ENCODE peak calls at places on chromosome 18, in six cellular contexts. W is A549, D is fibroblast of lung, N is left ventricle myocardium inferior, H is choroid plexus epithelial cell, R is brain microvascular endothelial cell. J is an unnamed sample.

GRCh38 chr18:37385846-37386435 is 179.7 kb downstream of the CELF4 start:
- DNase-seq in N (no peak), W (no peak), H (peak), D (peak), R (no peak), J (no peak)

GRCh38 chr18:61921621-61922235 is 28.9 kb upstream of the RNF152 start:
- DNase-seq in H (no peak), R (peak), N (no peak), W (no peak), D (no peak), J (no peak)

GRCh38 chr18:55272510-55273243 is 313.4 kb upstream of the CCDC68 start:
- DNase-seq in H (no peak), D (peak), R (no peak), W (no peak), N (no peak), J (peak)

GRCh38 chr18:79816092-79816491 is 18.4 kb downstream of the KCNG2 start:
- DNase-seq in H (no peak), W (no peak), R (no peak), N (no peak), D (no peak), J (no peak)

GRCh38 chr18:48922203-48922800 is 28.5 kb downstream of the SMAD7 start:
- DNase-seq in H (no peak), W (no peak), N (no peak), D (no peak), R (no peak), J (no peak)

GRCh38 chr18:79940126-79940813 is 11.2 kb downstream of the SLC66A2 start:
- DNase-seq in D (no peak), H (no peak), R (no peak), N (no peak), W (no peak), J (no peak)

GRCh38 chr18:30748541-30748940 is 294.0 kb downstream of the DSC3 start:
- DNase-seq in W (no peak), D (no peak), R (no peak), N (no peak), H (no peak), J (no peak)

GRCh38 chr18:74115046-74115445 is 32.6 kb downstream of the FBXO15 start:
- DNase-seq in D (no peak), H (peak), R (peak), W (no peak), N (no peak), J (peak)

GRCh38 chr18:44798433-44799048 is 117.9 kb downstream of the SETBP1 start:
- DNase-seq in H (no peak), D (no peak), R (no peak), N (no peak), W (no peak), J (no peak)

GRCh38 chr18:62715829-62716678 is 713 bp downstream of the PHLPP1 start:
- DNase-seq in H (peak), D (peak), R (peak), W (peak), N (peak), J (no peak)

GRCh38 chr18:79218605-79219195 is 149.5 kb downstream of the ATP9B start:
- DNase-seq in N (no peak), R (no peak), D (no peak), H (no peak), W (no peak), J (no peak)

GRCh38 chr18:33316146-33316587 is 124.4 kb downstream of the CCDC178 start:
- DNase-seq in D (no peak), H (no peak), W (no peak), R (no peak), N (no peak), J (no peak)

GRCh38 chr18:72871091-72871490 is 3.3 kb upstream of the NETO1 start:
- DNase-seq in D (peak), N (no peak), R (peak), H (peak), W (no peak), J (peak)

GRCh38 chr18:78492813-78493371 is 486.7 kb upstream of the SALL3 start:
- DNase-seq in N (no peak), H (no peak), W (no peak), R (no peak), D (no peak), J (no peak)

GRCh38 chr18:75273817-75274216 is 63.2 kb downstream of the TSHZ1 start:
- DNase-seq in N (no peak), R (no peak), W (no peak), H (no peak), D (no peak), J (no peak)

GRCh38 chr18:7447629-7448028 is 119.5 kb upstream of the PTPRM start:
- DNase-seq in D (no peak), N (no peak), H (peak), R (peak), W (no peak), J (no peak)

GRCh38 chr18:45416168-45416567 is 199.1 kb upstream of the SLC14A2 start:
- DNase-seq in W (no peak), D (no peak), R (no peak), N (no peak), H (peak), J (no peak)

GRCh38 chr18:25982961-25983360 is 107.5 kb downstream of the SS18 start:
- DNase-seq in N (no peak), R (no peak), H (no peak), W (no peak), D (no peak), J (no peak)

GRCh38 chr18:32389868-32390267 is 80.8 kb downstream of the GAREM1 start:
- DNase-seq in D (no peak), R (no peak), N (peak), W (no peak), H (no peak), J (no peak)

GRCh38 chr18:45449761-45450227 is 165.5 kb upstream of the SLC14A2 start:
- DNase-seq in R (peak), N (peak), W (no peak), H (peak), D (peak), J (no peak)

GRCh38 chr18:43192408-43192807 is 76.9 kb upstream of the RIT2 start:
- DNase-seq in H (peak), N (no peak), R (peak), W (no peak), D (peak), J (no peak)

GRCh38 chr18:53629356-53629755 is 595.1 kb downstream of the MBD2 start:
- DNase-seq in R (no peak), H (no peak), N (no peak), W (no peak), D (no peak), J (no peak)

GRCh38 chr18:398866-399637 is 101.4 kb downstream of the COLEC12 start:
- DNase-seq in D (no peak), N (no peak), R (no peak), H (no peak), W (no peak), J (no peak)

DNA sequence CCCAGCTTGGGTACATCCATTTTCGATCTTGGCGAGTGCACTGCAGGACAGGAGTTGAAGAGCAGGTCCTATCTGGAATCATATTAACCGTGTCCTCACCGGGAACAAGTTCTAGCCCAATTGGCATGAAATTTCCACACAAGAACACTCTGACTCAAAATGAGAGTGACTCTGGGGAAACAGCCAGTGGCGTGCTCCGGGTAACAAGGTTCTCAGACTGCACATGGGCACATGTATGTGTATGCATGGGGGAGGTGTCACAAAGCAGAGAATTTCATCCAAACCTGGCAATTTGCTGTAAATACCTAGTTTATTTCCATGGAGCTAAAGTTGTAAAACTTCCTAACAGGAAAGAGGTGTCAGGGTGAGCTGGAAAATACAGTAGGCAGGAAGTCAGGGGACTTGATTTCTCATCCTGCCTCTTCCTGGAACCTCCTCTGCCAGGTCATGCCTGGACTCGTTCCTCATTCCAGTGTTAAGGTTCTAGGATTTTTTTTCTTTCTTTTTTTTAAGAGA is 1.7 kb downstream of the TUBB6 start:
- DNase-seq in R (no peak), H (peak), D (no peak), W (no peak), N (no peak), J (no peak)
- H3K4me3 ChIP-seq in R (peak), H (peak), D (peak), W (peak), N (peak), J (peak)

GRCh38 chr18:6413554-6414117 is 1.1 kb downstream of the L3MBTL4 start:
- DNase-seq in W (no peak), H (no peak), R (no peak), N (no peak), D (no peak), J (no peak)

GRCh38 chr18:6411367-6411766 is 3.3 kb downstream of the L3MBTL4 start:
- DNase-seq in W (no peak), N (no peak), H (no peak), R (no peak), D (no peak), J (no peak)

GRCh38 chr18:6414723-6415362 is at the start of gene L3MBTL4:
- DNase-seq in W (no peak), R (no peak), D (no peak), N (peak), H (no peak), J (no peak)

GRCh38 chr18:6412933-6413472 is 1.7 kb downstream of the L3MBTL4 start:
- DNase-seq in N (no peak), R (no peak), W (no peak), H (no peak), D (no peak), J (no peak)

GRCh38 chr18:6414118-6414722 is 491 bp downstream of the L3MBTL4 start:
- DNase-seq in D (peak), N (peak), H (peak), R (no peak), W (no peak), J (no peak)
- TF ChIP-seq CTCF in D (no peak), N (peak), H (no peak), R (no peak), W (no peak), J (no peak)

DNA sequence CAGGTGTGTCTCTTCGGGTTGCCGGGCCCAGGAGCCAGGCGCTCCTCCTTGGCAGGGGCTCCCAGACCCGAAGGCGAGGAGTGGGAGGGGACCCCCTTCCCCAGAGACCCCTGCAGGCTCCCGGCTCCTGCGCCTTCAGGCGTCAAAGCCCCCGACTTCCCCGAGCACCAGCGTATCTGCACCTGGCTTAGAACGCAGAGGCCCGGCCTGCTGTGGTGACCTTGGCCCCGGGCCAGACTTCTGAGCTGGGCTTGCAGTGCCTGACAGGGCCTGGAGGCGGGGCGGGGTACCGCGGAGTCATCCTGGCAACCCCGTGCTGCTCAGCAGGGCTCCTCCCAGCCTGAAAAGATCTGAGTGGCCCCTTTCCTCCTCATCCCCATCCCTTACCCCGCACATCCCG is 27.0 kb downstream of the SKA1 start:
- DNase-seq in D (peak), N (peak), H (peak), R (no peak), W (peak), J (no peak)
- H3K4me3 ChIP-seq in D (no peak), N (no peak), H (no peak), R (no peak), W (no peak), J (no peak)

GRCh38 chr18:12308386-12309100 is 502 bp downstream of the TUBB6 start:
- DNase-seq in D (peak), N (peak), R (peak), H (peak), W (peak), J (no peak)

GRCh38 chr18:12305930-12306629 is 2.0 kb upstream of the TUBB6 start:
- DNase-seq in H (no peak), D (no peak), W (no peak), R (no peak), N (no peak), J (no peak)

GRCh38 chr18:12307871-12308385 is at the start of gene TUBB6:
- DNase-seq in R (peak), W (peak), D (peak), H (peak), N (peak), J (no peak)

GRCh38 chr18:12306752-12307151 is 1.3 kb upstream of the TUBB6 start:
- DNase-seq in N (no peak), D (no peak), W (no peak), H (no peak), R (no peak), J (no peak)

DNA sequence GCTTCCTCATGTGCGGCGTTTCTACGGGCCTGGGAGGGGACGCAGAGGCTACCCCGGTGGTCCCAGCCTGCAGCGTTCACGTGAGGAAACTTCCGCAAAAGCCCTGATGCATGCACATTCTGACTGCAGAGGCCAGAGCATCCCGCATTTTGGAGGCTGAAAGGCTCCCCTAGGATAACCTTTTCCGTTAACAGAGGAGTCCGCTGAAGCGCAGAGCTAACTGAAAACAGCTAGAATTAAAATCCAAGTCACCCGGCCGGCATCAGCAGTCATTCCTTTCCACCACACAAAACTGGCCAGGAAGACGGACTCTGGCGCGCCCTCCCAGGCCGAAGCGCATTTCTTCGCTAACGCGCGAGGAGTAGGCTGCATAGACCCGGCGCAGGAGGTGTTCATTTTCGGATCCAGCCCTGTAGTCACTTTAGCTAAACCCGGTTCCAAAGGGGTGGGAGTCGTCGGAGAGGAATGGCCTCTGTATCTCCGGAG is 747 bp upstream of the TUBB6 start:
- DNase-seq in H (peak), N (peak), W (no peak), R (peak), D (peak), J (no peak)
- TF ChIP-seq CTCF in H (peak), N (peak), W (no peak), R (peak), D (peak), J (peak)

DNA sequence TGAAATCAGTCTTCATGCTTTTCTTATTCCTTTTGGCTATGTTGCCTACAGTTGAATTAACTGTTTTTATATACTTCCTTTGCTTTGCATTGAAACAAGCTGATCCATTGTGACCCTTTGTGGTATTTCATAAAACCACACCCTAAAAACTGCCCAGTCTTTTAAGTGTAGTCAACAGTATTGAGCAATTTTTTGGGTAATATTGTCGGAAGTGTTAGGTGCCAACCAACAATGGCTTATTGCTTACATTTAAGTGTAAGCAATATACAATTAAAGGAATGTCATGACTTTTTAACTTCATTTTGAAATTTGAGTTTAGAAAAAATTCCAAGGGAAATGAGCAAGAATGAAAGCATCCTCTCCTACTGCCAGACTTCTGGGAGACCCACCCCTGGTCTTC is 174.1 kb downstream of the NEDD4L start:
- DNase-seq in R (no peak), W (no peak), D (peak), H (peak), N (no peak), J (no peak)
- H3K4me3 ChIP-seq in R (no peak), W (no peak), D (no peak), H (no peak), N (no peak), J (no peak)